ENCODE peak calls at places on chromosomes 6 and 20, in nine cellular contexts. P is A549, W is left lung, H is epithelial cell of esophagus, L is prostate gland, D is astrocyte of the spinal cord, F is IMR-90, I is lung, Z is GM12864. O is an unnamed sample.

GRCh38 chr6:56649053-56649769 is 6.5 kb upstream of the DST start:
- DNase-seq in Z (no peak), L (no peak), I (no peak), D (no peak), W (no peak), P (peak; percentile 26), F (no peak), H (peak; percentile 53), O (peak; percentile 42)

GRCh38 chr6:167697316-167697715 is 129.4 kb upstream of the AFDN start:
- DNase-seq in F (no peak), D (peak; percentile 17), P (no peak), L (no peak), I (no peak), Z (no peak), H (peak; percentile 28), W (peak; percentile 13), O (no peak)

GRCh38 chr6:121826156-121826810 is 390.8 kb downstream of the GJA1 start:
- DNase-seq in L (no peak), D (peak; percentile 94), P (peak; percentile 64), H (peak; percentile 97), I (no peak), W (no peak), F (peak; percentile 95), Z (no peak), O (peak; percentile 95)

GRCh38 chr20:24737212-24737850 is 211.7 kb upstream of the CST7 start:
- DNase-seq in D (no peak), W (no peak), I (peak; percentile 24), F (no peak), H (no peak), Z (no peak), L (no peak), P (no peak), O (no peak)

GRCh38 chr6:25695671-25696070 is 43.7 kb downstream of the SCGN start:
- DNase-seq in Z (no peak), D (no peak), F (no peak), L (no peak), H (no peak), P (no peak), I (no peak), W (no peak), O (no peak)

GRCh38 chr20:54320148-54320607 is 112.3 kb downstream of the PFDN4 start:
- DNase-seq in F (peak; percentile 24), D (peak; percentile 5), W (no peak), Z (no peak), L (no peak), H (peak; percentile 3), P (peak; percentile 17), I (no peak), O (peak; percentile 65)

GRCh38 chr6:22928775-22929174 is 359.4 kb downstream of the HDGFL1 start:
- DNase-seq in W (no peak), P (no peak), L (no peak), Z (no peak), D (no peak), I (no peak), H (no peak), F (no peak), O (no peak)

GRCh38 chr6:141195251-141195832 is 937.4 kb upstream of the GJE1 start:
- DNase-seq in W (no peak), I (no peak), D (no peak), L (no peak), H (peak; percentile 19), Z (no peak), F (no peak), P (peak; percentile 1), O (no peak)

GRCh38 chr20:25318471-25319240 is 70.8 kb downstream of the PYGB start:
- DNase-seq in L (no peak), D (no peak), I (no peak), W (peak; percentile 38), P (no peak), H (no peak), F (no peak), Z (peak; percentile 95), O (no peak)

GRCh38 chr6:151490996-151491395 is 2.8 kb upstream of the CCDC170 start:
- DNase-seq in L (no peak), Z (no peak), P (no peak), W (no peak), I (no peak), H (no peak), F (no peak), D (no peak), O (no peak)

GRCh38 chr6:151494235-151494950 is 576 bp downstream of the CCDC170 start:
- DNase-seq in L (peak; percentile 17), Z (no peak), D (peak; percentile 53), H (peak; percentile 55), I (peak; percentile 33), F (peak; percentile 41), W (peak; percentile 74), P (peak; percentile 63), O (peak; percentile 32)

GRCh38 chr6:151497935-151498726 is 4.3 kb downstream of the CCDC170 start:
- DNase-seq in L (no peak), F (peak; percentile 2), D (no peak), H (peak; percentile 65), I (no peak), P (no peak), Z (no peak), W (no peak), O (no peak)

GRCh38 chr6:151493495-151494234 is at the start of gene CCDC170:
- DNase-seq in I (peak; percentile 34), D (peak; percentile 19), H (no peak), L (no peak), W (peak; percentile 76), P (peak; percentile 13), F (no peak), Z (no peak), O (no peak)

GRCh38 chr6:151495380-151495779 is 1.6 kb downstream of the CCDC170 start:
- DNase-seq in D (no peak), H (no peak), Z (no peak), I (no peak), F (no peak), L (no peak), P (no peak), W (no peak), O (no peak)
- H3K4me3 ChIP-seq in D (no peak overlapping the region), H (no peak overlapping the region), Z (no peak overlapping the region), I (no peak overlapping the region), F (no peak overlapping the region), L (no peak overlapping the region), P (no peak overlapping the region), W (no peak overlapping the region), O (no peak overlapping the region)

DNA sequence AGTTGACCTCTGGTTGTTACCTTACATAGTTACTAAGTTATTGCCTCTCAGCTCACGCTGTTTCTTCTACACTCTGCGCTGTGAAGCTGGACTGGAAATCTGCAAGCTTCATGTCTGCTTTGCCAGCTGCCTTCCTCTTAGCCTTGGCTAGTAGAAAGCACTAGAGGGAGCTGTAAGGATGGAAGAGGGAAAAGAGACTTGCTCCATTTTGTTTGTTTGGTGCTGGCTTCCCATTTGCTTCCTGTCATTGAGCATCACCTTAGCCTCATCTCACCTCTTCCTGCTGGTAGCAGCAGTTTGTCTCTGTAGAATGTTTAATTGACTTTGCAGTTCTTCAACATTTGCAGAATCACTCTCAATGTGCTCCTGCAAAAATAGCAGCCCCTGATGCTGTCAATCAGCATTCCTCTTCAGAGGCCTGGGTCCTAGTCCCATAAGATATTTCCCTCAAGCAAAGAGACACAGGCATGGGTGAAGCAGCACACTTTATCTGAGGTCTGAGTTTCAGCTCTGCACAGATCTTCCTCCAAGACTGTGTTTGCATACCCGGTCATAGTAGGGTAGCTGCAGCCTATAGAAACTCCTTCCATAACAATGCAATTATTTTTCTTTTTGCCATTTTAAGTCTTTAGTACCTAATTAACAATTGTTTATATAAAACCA is 302.2 kb upstream of the EPHA7 start:
- DNase-seq in P (peak; percentile 38), I (no peak), D (peak; percentile 58), W (no peak), H (peak; percentile 26), F (no peak), Z (no peak), L (peak; percentile 4), O (peak; percentile 46)
- TF ChIP-seq CTCF in P (peak; percentile 9), I (no peak), D (peak; percentile 78), W (no peak), H (peak; percentile 53), F (no peak), Z (no peak), L (no peak), O (peak; percentile 67)

DNA sequence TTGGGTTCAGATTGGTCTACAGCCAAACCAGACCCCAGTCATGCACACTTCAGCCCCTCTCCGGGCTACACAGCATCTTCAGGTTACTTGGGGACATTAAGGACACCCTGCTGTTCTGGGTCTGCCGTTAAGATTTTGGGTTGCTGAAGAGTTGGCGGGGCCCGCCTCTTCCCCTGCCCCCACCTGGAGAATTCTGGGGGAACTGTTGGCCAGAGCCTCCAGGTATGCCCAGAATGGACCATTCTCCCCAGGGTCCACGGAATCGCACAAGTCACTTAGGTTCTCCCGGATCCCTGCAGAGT is 372 bp upstream of the PTK7 start:
- DNase-seq in I (no peak), H (no peak), L (no peak), F (no peak), D (no peak), Z (no peak), W (no peak), P (no peak), O (no peak)
- H3K4me3 ChIP-seq in I (no peak overlapping the region), H (peak overlapping the region; percentile 30), L (peak overlapping the region; percentile 73), F (peak overlapping the region; percentile 55), D (peak overlapping the region; percentile 51), Z (no peak overlapping the region), W (peak overlapping the region; percentile 63), P (peak overlapping the region; percentile 54), O (peak overlapping the region; percentile 67)

GRCh38 chr6:134315189-134315588 is 2.7 kb downstream of the SGK1 start:
- DNase-seq in H (no peak), W (no peak), I (no peak), D (no peak), L (no peak), F (no peak), Z (no peak), P (no peak), O (no peak)

GRCh38 chr6:134316733-134317431 is 1.0 kb downstream of the SGK1 start:
- DNase-seq in H (no peak), I (no peak), Z (no peak), F (no peak), D (no peak), W (no peak), P (no peak), L (no peak), O (no peak)

GRCh38 chr6:134315974-134316391 is 1.9 kb downstream of the SGK1 start:
- DNase-seq in W (no peak), L (no peak), D (no peak), F (no peak), P (no peak), Z (no peak), I (no peak), H (no peak), O (no peak)

GRCh38 chr6:134318396-134319281 is 727 bp upstream of the SGK1 start:
- DNase-seq in H (no peak), F (no peak), W (no peak), Z (no peak), P (no peak), I (no peak), D (no peak), L (no peak), O (no peak)

DNA sequence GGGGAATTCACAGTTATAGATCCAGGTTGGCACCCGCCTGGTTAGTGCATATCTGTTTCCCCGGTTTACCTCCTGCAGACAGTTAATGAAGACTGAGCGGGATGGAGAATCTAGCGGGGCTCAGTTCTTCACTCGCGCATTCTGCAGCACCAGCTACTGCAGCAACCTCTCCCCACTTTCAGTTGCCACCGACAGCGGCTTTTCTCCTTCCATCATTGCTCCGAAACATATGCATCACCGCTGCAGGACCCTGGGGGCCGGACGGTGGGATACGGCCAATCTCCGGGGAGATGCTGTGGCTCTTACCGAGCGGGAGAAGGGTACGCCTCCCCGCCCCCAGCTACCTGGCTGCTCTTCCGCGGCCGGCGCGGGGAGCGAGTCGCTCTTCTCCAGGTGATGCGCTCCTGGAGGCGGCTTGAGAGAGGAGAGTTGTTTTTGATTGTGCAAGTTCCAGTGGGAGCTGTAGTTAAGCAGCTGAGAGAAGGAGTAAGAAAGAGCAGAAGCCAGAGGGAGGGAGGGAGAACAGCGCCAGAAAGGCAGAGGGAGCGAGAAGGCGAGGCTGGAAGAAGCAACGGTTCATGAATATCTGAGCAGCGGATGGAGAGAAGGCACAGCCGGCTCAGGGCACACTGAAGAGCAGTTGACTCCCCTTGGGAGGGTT is at the start of gene SGK1:
- DNase-seq in Z (no peak), P (peak; percentile 18), W (no peak), D (peak; percentile 56), L (peak; percentile 9), H (peak; percentile 55), F (peak; percentile 49), I (no peak), O (peak; percentile 62)
- TF ChIP-seq CTCF in Z (no peak), P (no peak), W (no peak), D (peak; percentile 3), L (peak; percentile 13), H (peak; percentile 25), F (peak; percentile 3), I (no peak), O (no peak)

O was measured in fibroblast of the aortic adventitia.